ENCODE peak calls at places on chromosomes 2 and 18, in seven cellular contexts. One of them, this sample, is unnamed.

GRCh38 chr2:60873381-60873780 is 8.0 kb upstream of the REL start:
- DNase-seq in mesenchymal stem cell: no peak
- DNase-seq in neuronal stem cell: no peak
- DNase-seq in IMR-90: no peak
- DNase-seq in mesendoderm: no peak
- DNase-seq in H9: no peak
- DNase-seq in H1: no peak
- DNase-seq in this sample: no peak

GRCh38 chr2:170953976-170954375 is 24.9 kb downstream of the GORASP2 start:
- DNase-seq in mesenchymal stem cell: peak
- DNase-seq in neuronal stem cell: no peak
- DNase-seq in IMR-90: peak
- DNase-seq in mesendoderm: no peak
- DNase-seq in H9: no peak
- DNase-seq in H1: no peak
- DNase-seq in this sample: peak

GRCh38 chr18:47265197-47265596 is 13.7 kb upstream of the SKOR2 start:
- DNase-seq in mesenchymal stem cell: peak
- DNase-seq in neuronal stem cell: no peak
- DNase-seq in IMR-90: peak
- DNase-seq in mesendoderm: no peak
- DNase-seq in H9: no peak
- DNase-seq in H1: no peak
- DNase-seq in this sample: peak

GRCh38 chr2:178152033-178152432 is 39.8 kb downstream of the RBM45 start:
- DNase-seq in mesenchymal stem cell: peak
- DNase-seq in neuronal stem cell: no peak
- DNase-seq in IMR-90: peak
- DNase-seq in mesendoderm: no peak
- DNase-seq in H9: no peak
- DNase-seq in H1: no peak
- DNase-seq in this sample: no peak

GRCh38 chr18:63135101-63135500 is 184.5 kb downstream of the BCL2 start:
- DNase-seq in mesenchymal stem cell: no peak
- DNase-seq in neuronal stem cell: no peak
- DNase-seq in IMR-90: no peak
- DNase-seq in mesendoderm: no peak
- DNase-seq in H9: no peak
- DNase-seq in H1: no peak
- DNase-seq in this sample: no peak

GRCh38 chr2:135916232-135916631 is 40.0 kb upstream of the MCM6 start:
- DNase-seq in mesenchymal stem cell: peak
- DNase-seq in neuronal stem cell: peak
- DNase-seq in IMR-90: peak
- DNase-seq in mesendoderm: peak
- DNase-seq in H9: no peak
- DNase-seq in H1: no peak
- DNase-seq in this sample: no peak

GRCh38 chr18:64409511-64409910 is 260.6 kb upstream of the LINC00305 start:
- DNase-seq in mesenchymal stem cell: peak
- DNase-seq in neuronal stem cell: peak
- DNase-seq in IMR-90: no peak
- DNase-seq in mesendoderm: peak
- DNase-seq in H9: no peak
- DNase-seq in H1: no peak
- DNase-seq in this sample: no peak

GRCh38 chr2:237304763-237305514 is 109.0 kb downstream of the COL6A3 start:
- DNase-seq in mesenchymal stem cell: peak
- DNase-seq in neuronal stem cell: no peak
- DNase-seq in IMR-90: peak
- DNase-seq in mesendoderm: no peak
- DNase-seq in H9: no peak
- DNase-seq in H1: no peak
- DNase-seq in this sample: no peak

GRCh38 chr2:60148717-60149116 is 404.7 kb downstream of the BCL11A start:
- DNase-seq in mesenchymal stem cell: no peak
- DNase-seq in neuronal stem cell: no peak
- DNase-seq in IMR-90: no peak
- DNase-seq in mesendoderm: no peak
- DNase-seq in H9: no peak
- DNase-seq in H1: no peak
- DNase-seq in this sample: no peak

GRCh38 chr2:38376346-38376682 is 759 bp downstream of the ATL2 start:
- DNase-seq in mesenchymal stem cell: peak
- DNase-seq in neuronal stem cell: peak
- DNase-seq in IMR-90: peak
- DNase-seq in mesendoderm: peak
- DNase-seq in H9: peak
- DNase-seq in H1: no peak
- DNase-seq in this sample: peak

GRCh38 chr2:109126501-109126860 is 2.5 kb upstream of the SH3RF3 start:
- DNase-seq in mesenchymal stem cell: peak
- DNase-seq in neuronal stem cell: no peak
- DNase-seq in IMR-90: peak
- DNase-seq in mesendoderm: peak
- DNase-seq in H9: no peak
- DNase-seq in H1: no peak
- DNase-seq in this sample: peak

GRCh38 chr2:101788565-101788964 is 91.1 kb downstream of the MAP4K4 start:
- DNase-seq in mesenchymal stem cell: no peak
- DNase-seq in neuronal stem cell: no peak
- DNase-seq in IMR-90: peak
- DNase-seq in mesendoderm: no peak
- DNase-seq in H9: no peak
- DNase-seq in H1: no peak
- DNase-seq in this sample: no peak

GRCh38 chr18:69567813-69568488 is 167.3 kb downstream of the DOK6 start:
- DNase-seq in mesenchymal stem cell: no peak
- DNase-seq in neuronal stem cell: no peak
- DNase-seq in IMR-90: no peak
- DNase-seq in mesendoderm: peak
- DNase-seq in H9: no peak
- DNase-seq in H1: no peak
- DNase-seq in this sample: no peak

GRCh38 chr18:75210274-75211001 is at the start of gene TSHZ1:
- DNase-seq in mesenchymal stem cell: peak
- DNase-seq in neuronal stem cell: peak
- DNase-seq in IMR-90: peak
- DNase-seq in mesendoderm: peak
- DNase-seq in H9: peak
- DNase-seq in H1: no peak
- DNase-seq in this sample: peak

GRCh38 chr2:43455735-43456642 is 139.8 kb downstream of the THADA start:
- DNase-seq in mesenchymal stem cell: peak
- DNase-seq in neuronal stem cell: no peak
- DNase-seq in IMR-90: peak
- DNase-seq in mesendoderm: peak
- DNase-seq in H9: no peak
- DNase-seq in H1: no peak
- DNase-seq in this sample: no peak

GRCh38 chr2:43459455-43459854 is 136.4 kb downstream of the THADA start:
- DNase-seq in mesenchymal stem cell: peak
- DNase-seq in neuronal stem cell: no peak
- DNase-seq in IMR-90: peak
- DNase-seq in mesendoderm: no peak
- DNase-seq in H9: no peak
- DNase-seq in H1: no peak
- DNase-seq in this sample: no peak

GRCh38 chr2:43460611-43461396 is 135.0 kb downstream of the THADA start:
- DNase-seq in mesenchymal stem cell: peak
- DNase-seq in neuronal stem cell: no peak
- DNase-seq in IMR-90: no peak
- DNase-seq in mesendoderm: no peak
- DNase-seq in H9: no peak
- DNase-seq in H1: no peak
- DNase-seq in this sample: no peak

GRCh38 chr2:43460141-43460540 is 135.7 kb downstream of the THADA start:
- DNase-seq in mesenchymal stem cell: no peak
- DNase-seq in neuronal stem cell: no peak
- DNase-seq in IMR-90: no peak
- DNase-seq in mesendoderm: no peak
- DNase-seq in H9: no peak
- DNase-seq in H1: no peak
- DNase-seq in this sample: no peak

DNA sequence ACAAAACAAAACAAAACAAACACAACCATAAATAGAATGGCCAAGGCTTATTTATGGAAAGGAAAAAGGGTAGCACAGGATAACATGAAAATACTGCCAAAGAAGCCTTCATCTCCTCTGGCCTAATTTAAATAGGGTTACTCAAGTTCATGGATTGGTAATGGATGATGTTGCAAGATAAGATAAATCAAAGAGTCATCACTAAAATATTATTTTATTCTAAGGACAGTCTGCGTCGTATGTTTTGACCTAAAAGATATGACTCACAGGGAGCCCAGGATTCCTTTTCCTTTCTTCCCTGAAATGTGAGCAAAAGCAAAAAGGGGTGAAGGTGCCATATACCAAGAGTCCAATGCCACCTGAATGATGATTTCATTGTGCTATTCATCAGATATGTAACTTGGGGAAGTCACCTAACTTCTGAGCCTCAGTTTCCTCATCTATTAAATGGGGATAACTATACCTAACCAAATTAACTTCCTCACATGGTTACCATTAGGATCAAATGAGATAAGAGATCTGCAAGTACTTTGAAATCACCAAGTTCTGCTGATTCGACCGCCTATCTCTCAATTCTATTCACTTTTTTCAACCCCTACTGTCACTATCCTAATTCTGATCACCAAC is 137.7 kb downstream of the THADA start:
- DNase-seq in mesenchymal stem cell: peak
- DNase-seq in neuronal stem cell: no peak
- DNase-seq in IMR-90: peak
- DNase-seq in mesendoderm: no peak
- DNase-seq in H9: no peak
- DNase-seq in H1: no peak
- DNase-seq in this sample: no peak
- H3K18ac ChIP-seq in mesenchymal stem cell: no peak
- H3K18ac ChIP-seq in neuronal stem cell: no peak
- H3K18ac ChIP-seq in IMR-90: peak
- H3K18ac ChIP-seq in mesendoderm: no peak
- H3K18ac ChIP-seq in H9: no peak
- H3K18ac ChIP-seq in H1: no peak
- H3K18ac ChIP-seq in this sample: no peak

DNA sequence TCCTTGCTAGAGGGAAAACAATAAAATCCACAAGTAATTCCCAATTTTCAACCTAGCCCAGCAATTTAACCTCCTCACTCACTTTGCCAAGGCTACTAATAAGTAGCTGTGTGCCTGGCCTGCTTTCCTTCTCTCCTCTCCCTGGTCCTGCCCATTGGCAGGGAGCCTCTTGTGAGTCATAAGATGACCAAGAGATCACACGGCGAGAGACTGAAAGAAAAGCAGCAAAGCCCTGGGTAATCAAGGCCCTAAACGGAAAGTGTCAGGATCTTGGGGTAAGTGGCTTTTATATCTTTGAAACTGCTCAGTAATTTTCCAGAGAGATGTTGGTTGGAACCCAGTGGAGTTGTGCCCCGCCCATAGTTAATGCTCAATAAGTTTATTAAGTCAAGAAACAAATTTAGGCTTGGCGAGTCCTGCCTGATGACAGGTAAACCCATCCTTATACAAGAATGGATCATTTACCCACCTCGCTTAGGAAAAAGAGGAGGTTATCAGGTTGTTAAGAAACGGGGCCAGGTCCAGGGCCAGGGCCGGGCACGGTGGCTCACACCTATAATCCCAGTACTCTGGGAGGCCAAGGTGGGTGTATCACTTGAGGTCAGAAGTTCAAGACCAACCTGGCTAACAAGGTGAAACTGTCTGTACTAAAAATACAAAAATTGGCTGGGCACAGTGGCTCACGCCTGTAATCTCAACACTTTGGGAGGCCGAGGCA is 10.0 kb upstream of the ADAM17 start:
- DNase-seq in mesenchymal stem cell: peak
- DNase-seq in neuronal stem cell: no peak
- DNase-seq in IMR-90: peak
- DNase-seq in mesendoderm: peak
- DNase-seq in H9: no peak
- DNase-seq in H1: no peak
- DNase-seq in this sample: no peak
- H3K18ac ChIP-seq in mesenchymal stem cell: peak
- H3K18ac ChIP-seq in neuronal stem cell: no peak
- H3K18ac ChIP-seq in IMR-90: peak
- H3K18ac ChIP-seq in mesendoderm: no peak
- H3K18ac ChIP-seq in H9: no peak
- H3K18ac ChIP-seq in H1: no peak
- H3K18ac ChIP-seq in this sample: no peak

DNA sequence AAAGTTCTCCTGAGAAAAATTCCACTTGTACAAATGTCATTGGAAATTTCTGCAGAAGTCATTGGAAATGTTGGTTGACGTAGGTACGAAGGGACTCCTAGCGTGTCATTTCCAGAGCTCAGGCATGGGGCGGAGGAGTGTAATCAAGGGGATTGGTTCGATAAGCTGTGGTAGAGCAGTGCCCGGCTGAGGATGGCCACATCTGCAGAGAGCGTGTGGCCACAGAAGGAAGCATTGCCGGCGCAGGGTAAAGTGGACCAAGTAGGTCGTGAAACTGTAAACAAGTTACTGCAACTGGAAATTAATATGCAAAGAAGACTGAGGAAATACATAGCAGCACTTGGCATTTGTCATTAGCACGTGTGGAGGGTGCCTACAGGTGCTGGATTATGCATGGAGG is 101.8 kb downstream of the DGKD start:
- DNase-seq in mesenchymal stem cell: no peak
- DNase-seq in neuronal stem cell: no peak
- DNase-seq in IMR-90: no peak
- DNase-seq in mesendoderm: no peak
- DNase-seq in H9: no peak
- DNase-seq in H1: no peak
- DNase-seq in this sample: no peak
- H3K18ac ChIP-seq in mesenchymal stem cell: no peak
- H3K18ac ChIP-seq in neuronal stem cell: no peak
- H3K18ac ChIP-seq in IMR-90: no peak
- H3K18ac ChIP-seq in mesendoderm: no peak
- H3K18ac ChIP-seq in H9: no peak
- H3K18ac ChIP-seq in H1: no peak
- H3K18ac ChIP-seq in this sample: no peak

DNA sequence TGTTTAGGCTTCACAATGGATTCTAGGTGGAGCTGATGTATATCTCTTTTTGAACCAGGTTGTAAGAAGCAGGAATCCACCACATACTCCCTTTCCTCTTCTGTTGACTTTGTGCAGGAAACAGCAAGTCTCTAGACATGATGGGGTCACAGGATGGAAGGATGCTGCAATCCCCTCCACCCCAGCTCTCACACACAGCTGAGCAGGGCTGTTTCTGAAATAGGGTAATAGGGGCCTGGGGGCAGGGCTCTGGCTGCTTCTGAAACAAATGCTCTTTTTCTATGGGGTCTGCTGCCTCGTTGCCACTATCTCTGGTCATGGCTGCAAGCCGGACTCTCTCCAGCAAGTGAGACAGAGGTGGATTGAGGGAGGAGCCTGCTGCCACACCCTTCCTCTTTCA is 148.9 kb downstream of the SOX11 start:
- DNase-seq in mesenchymal stem cell: no peak
- DNase-seq in neuronal stem cell: no peak
- DNase-seq in IMR-90: no peak
- DNase-seq in mesendoderm: no peak
- DNase-seq in H9: no peak
- DNase-seq in H1: no peak
- DNase-seq in this sample: no peak
- H3K18ac ChIP-seq in mesenchymal stem cell: no peak
- H3K18ac ChIP-seq in neuronal stem cell: no peak
- H3K18ac ChIP-seq in IMR-90: no peak
- H3K18ac ChIP-seq in mesendoderm: no peak
- H3K18ac ChIP-seq in H9: no peak
- H3K18ac ChIP-seq in H1: no peak
- H3K18ac ChIP-seq in this sample: no peak

GRCh38 chr2:168140892-168141291 is 106.5 kb downstream of the STK39 start:
- DNase-seq in mesenchymal stem cell: no peak
- DNase-seq in neuronal stem cell: no peak
- DNase-seq in IMR-90: no peak
- DNase-seq in mesendoderm: no peak
- DNase-seq in H9: no peak
- DNase-seq in H1: no peak
- DNase-seq in this sample: no peak
- H3K18ac ChIP-seq in mesenchymal stem cell: no peak
- H3K18ac ChIP-seq in neuronal stem cell: no peak
- H3K18ac ChIP-seq in IMR-90: no peak
- H3K18ac ChIP-seq in mesendoderm: no peak
- H3K18ac ChIP-seq in H9: no peak
- H3K18ac ChIP-seq in H1: no peak
- H3K18ac ChIP-seq in this sample: no peak